ENCODE peak calls at places on chromosomes 5 and 9, in ten cellular contexts. X is HCT116; Y is lower leg skin; D is stomach; P is epithelial cell of esophagus; C is ovary; N is heart right ventricle; I is CD8-positive, alpha-beta T cell; A is A673; V is Calu3. B is an unnamed sample.

GRCh38 chr9:130030821-130031481 is 12.0 kb downstream of the FNBP1 start:
- DNase-seq in X (no peak), Y (no peak), D (no peak), P (no peak), C (no peak), N (no peak), I (no peak), A (no peak), V (no peak), B (no peak)

GRCh38 chr5:124744170-124744911 is 2.1 kb downstream of the ZNF608 start:
- DNase-seq in X (no peak), Y (no peak), D (peak), P (peak), C (peak), N (peak), I (no peak), A (no peak), V (peak), B (no peak)

GRCh38 chr5:6343951-6344596 is 34.3 kb downstream of the MED10 start:
- DNase-seq in X (no peak), Y (no peak), D (no peak), P (no peak), C (no peak), N (no peak), I (no peak), A (no peak), V (no peak), B (no peak)

GRCh38 chr5:18497089-18497488 is 862.8 kb downstream of the TAF11L14 start:
- DNase-seq in X (no peak), Y (no peak), D (no peak), P (no peak), C (no peak), N (no peak), I (no peak), A (no peak), V (no peak), B (no peak)

GRCh38 chr9:34600908-34601307 is 11.0 kb downstream of the RPP25L start:
- DNase-seq in X (no peak), Y (no peak), D (no peak), P (peak), C (no peak), N (no peak), I (no peak), A (no peak), V (peak), B (peak)

GRCh38 chr9:127201071-127201541 is 63.5 kb upstream of the GARNL3 start:
- DNase-seq in X (no peak), Y (no peak), D (no peak), P (no peak), C (no peak), N (no peak), I (no peak), A (no peak), V (no peak), B (no peak)

GRCh38 chr5:153584131-153584530 is 93.7 kb downstream of the GRIA1 start:
- DNase-seq in X (no peak), Y (no peak), D (no peak), P (no peak), C (no peak), N (no peak), I (no peak), A (peak), V (no peak), B (no peak)

GRCh38 chr5:20486826-20487225 is 498.8 kb upstream of the CDH18 start:
- DNase-seq in X (no peak), Y (no peak), D (no peak), P (no peak), C (no peak), N (no peak), I (no peak), A (no peak), V (no peak), B (no peak)

GRCh38 chr9:107504585-107505455 is 15.3 kb upstream of the KLF4 start:
- DNase-seq in X (no peak), Y (no peak), D (peak), P (peak), C (no peak), N (peak), I (no peak), A (no peak), V (peak), B (peak)

GRCh38 chr9:27572918-27573698 is at the start of gene C9orf72:
- DNase-seq in X (no peak), Y (no peak), D (peak), P (peak), C (peak), N (peak), I (peak), A (peak), V (peak), B (peak)

GRCh38 chr5:142319560-142320426 is 5.0 kb downstream of the SPRY4 start:
- DNase-seq in X (no peak), Y (no peak), D (no peak), P (peak), C (no peak), N (no peak), I (no peak), A (no peak), V (no peak), B (no peak)

GRCh38 chr9:117448066-117448465 is 33.2 kb upstream of the ASTN2 start:
- DNase-seq in X (no peak), Y (no peak), D (no peak), P (no peak), C (no peak), N (no peak), I (no peak), A (peak), V (no peak), B (no peak)

GRCh38 chr9:127360829-127361228 is 36.1 kb upstream of the SLC2A8 start:
- DNase-seq in X (peak), Y (no peak), D (peak), P (peak), C (no peak), N (no peak), I (no peak), A (peak), V (no peak), B (peak)

GRCh38 chr5:40165789-40166728 is 513.7 kb upstream of the PTGER4 start:
- DNase-seq in X (no peak), Y (no peak), D (no peak), P (peak), C (no peak), N (no peak), I (no peak), A (peak), V (no peak), B (no peak)
- TF ChIP-seq CTCF in X (no peak), Y (no peak), D (no peak), P (peak), C (no peak), N (peak), I (no peak), A (peak), V (no peak), B (no peak)

DNA sequence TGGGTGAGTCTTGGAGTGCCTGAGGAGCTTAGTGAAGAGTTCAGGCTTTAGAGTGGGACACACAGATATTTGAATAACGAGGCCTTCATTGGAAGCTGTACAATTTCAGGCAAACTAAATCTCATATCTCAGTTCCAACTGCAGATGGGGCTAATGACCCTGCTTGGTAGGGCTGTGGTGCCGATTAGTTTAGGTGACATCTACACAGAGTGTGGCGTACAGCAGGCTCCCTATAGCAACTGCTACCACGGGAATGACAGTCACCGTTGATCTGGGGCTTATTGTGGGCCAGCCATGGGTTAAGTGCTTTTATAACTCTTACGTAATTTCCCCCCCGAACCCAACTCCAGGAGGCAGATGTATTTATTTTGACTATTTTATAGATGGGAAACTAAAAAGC is 70.8 kb downstream of the FAT2 start:
- DNase-seq in X (no peak), Y (no peak), D (no peak), P (no peak), C (no peak), N (no peak), I (no peak), A (no peak), V (no peak), B (no peak)
- TF ChIP-seq CTCF in X (peak), Y (no peak), D (no peak), P (no peak), C (no peak), N (peak), I (no peak), A (no peak), V (peak), B (no peak)

DNA sequence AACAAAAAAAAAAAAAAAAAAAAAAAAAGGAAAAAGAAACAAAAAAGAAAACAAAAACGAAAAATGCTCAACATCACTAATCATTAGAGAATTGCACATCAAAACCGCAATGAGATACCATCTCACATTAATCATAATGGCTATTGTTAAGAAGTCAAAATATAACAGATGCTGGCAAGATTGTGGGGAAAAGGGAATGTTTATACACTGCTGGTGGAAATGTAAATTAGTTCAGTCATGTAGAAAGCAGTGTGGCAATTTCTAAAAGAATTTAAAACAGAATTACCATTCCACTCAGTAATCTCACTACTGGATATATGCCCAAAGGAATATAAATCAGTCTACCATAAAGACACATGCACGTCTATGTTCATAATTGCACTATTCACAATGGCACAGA is 50.4 kb upstream of the PRR16 start:
- DNase-seq in X (no peak), Y (no peak), D (no peak), P (peak), C (no peak), N (no peak), I (no peak), A (peak), V (no peak), B (no peak)
- TF ChIP-seq CTCF in X (no peak), Y (no peak), D (no peak), P (no peak), C (no peak), N (no peak), I (no peak), A (no peak), V (no peak), B (no peak)

GRCh38 chr5:12865529-12865928 is 961.3 kb upstream of the CTNND2 start:
- DNase-seq in X (no peak), Y (no peak), D (no peak), P (no peak), C (no peak), N (no peak), I (no peak), A (no peak), V (no peak), B (no peak)
- TF ChIP-seq CTCF in X (no peak), Y (no peak), D (no peak), P (no peak), C (no peak), N (no peak), I (no peak), A (no peak), V (no peak), B (no peak)

GRCh38 chr9:32783168-32783891 is at the start of gene TMEM215:
- DNase-seq in X (no peak), Y (no peak), D (no peak), P (peak), C (no peak), N (no peak), I (no peak), A (peak), V (no peak), B (no peak)
- TF ChIP-seq CTCF in X (no peak), Y (no peak), D (no peak), P (no peak), C (no peak), N (no peak), I (no peak), A (no peak), V (no peak), B (no peak)

GRCh38 chr5:96433066-96433447 is at the start of gene PCSK1:
- DNase-seq in X (no peak), Y (no peak), D (no peak), P (no peak), C (no peak), N (no peak), I (no peak), A (peak), V (no peak), B (no peak)
- TF ChIP-seq CTCF in X (no peak), Y (no peak), D (no peak), P (no peak), C (no peak), N (no peak), I (no peak), A (no peak), V (no peak), B (no peak)

GRCh38 chr9:5698004-5698403 is 69.1 kb downstream of the RIC1 start:
- DNase-seq in X (no peak), Y (no peak), D (no peak), P (no peak), C (no peak), N (no peak), I (no peak), A (no peak), V (no peak), B (no peak)

GRCh38 chr9:5695860-5696259 is 67.0 kb downstream of the RIC1 start:
- DNase-seq in X (no peak), Y (no peak), D (no peak), P (no peak), C (no peak), N (no peak), I (no peak), A (no peak), V (no peak), B (no peak)

GRCh38 chr9:5696884-5697283 is 68.0 kb downstream of the RIC1 start:
- DNase-seq in X (no peak), Y (no peak), D (no peak), P (no peak), C (no peak), N (no peak), I (no peak), A (no peak), V (no peak), B (no peak)

GRCh38 chr9:5698810-5699556 is 70.1 kb downstream of the RIC1 start:
- DNase-seq in X (no peak), Y (no peak), D (no peak), P (peak), C (no peak), N (no peak), I (no peak), A (no peak), V (no peak), B (no peak)
- TF ChIP-seq CTCF in X (no peak), Y (no peak), D (no peak), P (no peak), C (no peak), N (no peak), I (no peak), A (no peak), V (no peak), B (no peak)

GRCh38 chr9:99104459-99105151 is at the start of gene TGFBR1:
- DNase-seq in X (peak), Y (peak), D (peak), P (peak), C (peak), N (peak), I (peak), A (peak), V (peak), B (peak)
- TF ChIP-seq CTCF in X (no peak), Y (no peak), D (no peak), P (no peak), C (no peak), N (peak), I (no peak), A (no peak), V (no peak), B (no peak)

DNA sequence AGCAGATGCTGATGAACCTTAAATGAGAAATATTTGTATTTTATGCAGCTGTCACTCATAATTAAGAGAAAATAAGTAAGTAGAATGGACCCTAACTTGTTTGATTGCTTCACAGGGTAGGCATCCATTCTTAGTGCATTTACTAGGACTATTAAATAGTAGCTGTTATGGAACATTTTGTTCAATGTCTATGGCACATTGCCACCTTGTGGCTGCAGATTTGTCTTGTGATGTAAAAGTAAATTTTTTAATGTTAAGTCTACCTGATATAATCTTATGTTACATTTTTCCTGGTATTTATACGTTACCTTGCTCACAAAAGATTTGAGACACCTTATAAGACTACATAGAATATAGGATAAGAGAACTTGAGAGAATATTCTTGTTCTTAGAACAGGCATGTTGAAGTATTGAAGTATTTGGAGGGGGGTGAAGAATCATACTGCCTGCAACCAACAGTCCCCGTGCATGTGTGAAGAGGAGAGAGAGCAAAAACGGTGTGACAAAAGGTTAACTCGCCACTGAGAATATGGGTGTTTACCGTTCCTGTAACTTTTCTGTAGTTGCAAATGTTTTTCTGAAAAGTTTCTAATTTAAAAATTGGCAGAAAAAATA is 161.1 kb downstream of the MAST4 start:
- DNase-seq in X (peak), Y (peak), D (peak), P (peak), C (peak), N (no peak), I (no peak), A (peak), V (peak), B (peak)
- TF ChIP-seq CTCF in X (peak), Y (no peak), D (no peak), P (peak), C (peak), N (peak), I (peak), A (peak), V (peak), B (peak)

DNA sequence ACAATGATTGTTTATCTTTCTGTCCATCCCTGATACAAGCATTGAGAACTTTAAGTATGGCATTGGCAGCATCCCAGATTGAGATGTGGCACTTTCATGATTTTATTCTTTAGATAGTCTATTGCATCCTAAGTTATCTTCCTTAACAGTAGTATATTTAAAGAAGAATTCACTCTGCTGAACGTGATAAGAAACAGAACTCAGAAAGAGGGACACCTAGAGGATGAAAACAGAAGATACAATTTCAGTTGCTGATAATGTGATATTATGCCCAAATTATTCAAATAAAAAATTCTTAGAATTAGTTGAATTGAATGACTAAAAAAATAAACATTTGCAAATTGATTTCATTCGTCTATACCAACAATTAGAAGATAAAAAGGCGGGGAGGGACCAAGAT is 218.1 kb upstream of the DMRTA1 start:
- DNase-seq in X (no peak), Y (no peak), D (no peak), P (peak), C (no peak), N (no peak), I (no peak), A (no peak), V (no peak), B (no peak)
- TF ChIP-seq CTCF in X (peak), Y (no peak), D (no peak), P (peak), C (no peak), N (peak), I (no peak), A (no peak), V (no peak), B (peak)

B was measured in RWPE1.